ENCODE peak calls at places on chromosomes 12 and 14, in seven cellular contexts. S, W, M, D, O, Z and Q are unnamed samples.

GRCh38 chr12:64036414-64036813 is 185.7 kb downstream of the KICS2 start:
- DNase-seq in S (no peak), W (no peak), Z (no peak), D (no peak), M (no peak), O (no peak), Q (no peak)

GRCh38 chr14:37939442-37940028 is 268.2 kb upstream of the SSTR1 start:
- DNase-seq in W (no peak), M (no peak), D (no peak), Z (no peak), O (no peak), S (no peak), Q (no peak)

GRCh38 chr14:71931492-71932228 is 569 bp upstream of the RGS6 start:
- DNase-seq in M (no peak), Z (no peak), S (no peak), W (no peak), O (no peak), D (no peak), Q (no peak)

GRCh38 chr12:25894759-25895158 is 63.7 kb upstream of the RASSF8 start:
- DNase-seq in O (peak), S (no peak), D (no peak), W (no peak), M (no peak), Z (no peak), Q (no peak)

GRCh38 chr14:64943981-64944520 is 1.5 kb upstream of the GPX2 start:
- DNase-seq in S (no peak), M (no peak), O (no peak), W (no peak), D (no peak), Z (no peak), Q (no peak)

GRCh38 chr12:109762071-109762672 is 48.5 kb downstream of the FAM222A start:
- DNase-seq in S (no peak), O (no peak), D (no peak), Z (no peak), M (no peak), W (no peak), Q (no peak)

GRCh38 chr12:57726884-57727757 is 11.4 kb downstream of the AGAP2 start:
- DNase-seq in O (peak), M (no peak), S (no peak), D (no peak), W (no peak), Z (no peak), Q (no peak)

GRCh38 chr12:107590369-107591094 is 95.1 kb upstream of the PWP1 start:
- DNase-seq in S (no peak), M (no peak), D (no peak), W (no peak), Z (no peak), O (no peak), Q (no peak)

GRCh38 chr14:24699052-24699451 is 65.1 kb upstream of the GZMB start:
- DNase-seq in S (no peak), O (no peak), M (no peak), W (no peak), D (no peak), Z (no peak), Q (no peak)

GRCh38 chr12:122854554-122854953 is 19.3 kb downstream of the HIP1R start:
- DNase-seq in O (no peak), S (no peak), Z (no peak), W (no peak), M (no peak), D (no peak), Q (no peak)

GRCh38 chr12:43737646-43738045 is 20.9 kb downstream of the PUS7L start:
- DNase-seq in W (no peak), D (no peak), M (peak), S (no peak), Z (no peak), O (peak), Q (no peak)

GRCh38 chr12:52313926-52314325 is 7.3 kb downstream of the KRT83 start:
- DNase-seq in D (no peak), S (no peak), Z (no peak), O (no peak), W (no peak), M (no peak), Q (no peak)

DNA sequence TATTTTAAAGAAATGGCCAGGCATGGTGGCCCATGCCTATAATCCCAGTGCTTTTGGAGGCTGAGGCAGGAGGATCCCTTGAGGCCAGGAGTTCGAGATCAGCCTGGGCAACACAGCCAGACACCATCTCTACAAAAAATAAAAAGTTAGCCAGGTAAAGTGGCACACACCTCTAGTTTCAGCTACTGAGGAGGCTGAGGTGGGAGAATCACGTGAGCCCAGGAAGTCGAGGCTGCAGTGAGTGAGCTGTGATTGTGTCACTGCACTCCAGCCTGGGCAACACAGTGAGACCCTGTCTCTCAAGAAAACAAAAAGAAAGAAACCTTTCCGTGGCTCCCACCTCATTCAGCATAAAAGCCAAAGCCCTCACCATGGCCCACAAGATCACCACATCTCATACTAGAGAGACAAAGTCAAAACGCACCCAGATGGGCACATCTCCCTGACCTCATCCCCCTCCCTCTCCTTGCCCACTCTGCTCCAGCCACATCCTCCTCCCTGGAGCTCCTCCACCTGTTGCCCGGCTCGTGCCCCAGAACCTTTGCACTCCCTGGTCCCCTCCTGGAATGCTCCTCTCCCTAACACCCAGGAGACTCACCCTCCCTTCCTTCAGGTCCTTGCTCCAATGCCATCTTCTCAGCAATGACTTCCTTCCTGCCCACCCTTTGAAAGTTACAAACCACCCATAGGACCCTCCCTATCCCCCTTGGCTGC is 4.7 kb upstream of the SCARB1 start:
- DNase-seq in W (no peak), D (no peak), M (no peak), Z (no peak), O (no peak), S (no peak), Q (no peak)
- H3K27ac ChIP-seq in W (peak), D (no peak), M (no peak), Z (no peak), O (no peak), S (no peak), Q (no peak)

GRCh38 chr12:55828357-55828756 is 1.0 kb downstream of the DNAJC14 start:
- DNase-seq in M (no peak), W (no peak), Z (no peak), O (no peak), D (no peak), S (no peak), Q (no peak)
- H3K27ac ChIP-seq in M (no peak), W (peak), Z (peak), O (peak), D (peak), S (peak), Q (peak)

GRCh38 chr12:11882301-11883019 is 188.3 kb upstream of the BCL2L14 start:
- DNase-seq in D (no peak), Z (no peak), S (no peak), M (peak), O (no peak), W (no peak), Q (no peak)

GRCh38 chr12:11881835-11882234 is 188.9 kb upstream of the BCL2L14 start:
- DNase-seq in S (no peak), D (no peak), O (no peak), Z (no peak), M (no peak), W (no peak), Q (no peak)

GRCh38 chr12:11886339-11886738 is 184.4 kb upstream of the BCL2L14 start:
- DNase-seq in W (no peak), O (no peak), M (peak), S (no peak), D (no peak), Z (no peak), Q (peak)

GRCh38 chr12:11885261-11886038 is 185.3 kb upstream of the BCL2L14 start:
- DNase-seq in M (peak), O (peak), D (no peak), W (no peak), S (no peak), Z (no peak), Q (peak)

DNA sequence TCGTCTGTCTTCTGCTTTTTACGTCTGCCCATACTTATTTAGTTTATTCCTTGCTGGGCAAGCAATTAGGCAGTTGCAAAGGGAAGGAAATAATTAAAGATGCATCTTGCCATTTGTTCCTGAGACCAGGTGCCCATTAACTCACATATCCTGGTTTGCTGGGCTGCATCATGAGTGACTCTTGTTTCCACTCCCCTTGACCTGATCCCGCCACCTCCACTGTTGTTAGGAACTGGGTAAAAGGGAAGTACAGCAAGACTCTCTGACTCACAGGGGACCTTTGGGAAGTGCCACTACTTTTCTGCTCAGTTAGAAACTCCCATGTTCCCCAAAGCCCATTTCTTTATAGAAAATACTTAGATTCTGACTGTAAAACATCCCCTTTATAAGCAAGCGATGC is 186.1 kb upstream of the BCL2L14 start:
- DNase-seq in S (no peak), O (no peak), W (no peak), Z (no peak), M (peak), D (no peak), Q (no peak)
- H3K27ac ChIP-seq in S (no peak), O (no peak), W (peak), Z (no peak), M (peak), D (no peak), Q (no peak)

GRCh38 chr12:42235426-42235825 is 2.6 kb downstream of the YAF2 start:
- DNase-seq in S (no peak), D (no peak), Z (no peak), W (no peak), M (no peak), O (no peak), Q (no peak)
- H3K27ac ChIP-seq in S (no peak), D (no peak), Z (no peak), W (peak), M (no peak), O (peak), Q (no peak)